ENCODE peak calls at places on chromosomes 16 and 17, in eight cellular contexts. N is stimulated activated CD4-positive, alpha-beta T cell treated with anti-CD3 and anti-CD28 coated beads, TNF-alpha, amount 100 ng/mL, for 24 hours; O is fibroblast of gingiva; H is substantia nigra; V is NCI-H2171 treated with DMSO at 0.1 percent for 48 hours; G is amniotic epithelial cell; D is NCI-H446; Z is mesenchymal stem cell. F is an unnamed sample.

GRCh38 chr17:333626-334396 is 18.8 kb downstream of the RPH3AL start:
- DNase-seq in N (no peak), O (no peak), H (peak), V (no peak), G (peak), D (no peak), Z (peak), F (peak)

GRCh38 chr17:41972571-41973411 is 6.2 kb downstream of the CNP start:
- DNase-seq in N (no peak), O (no peak), H (no peak), V (peak), G (no peak), D (no peak), Z (no peak), F (peak)

GRCh38 chr17:76617838-76618237 is 25.7 kb downstream of the ST6GALNAC1 start:
- DNase-seq in N (no peak), O (no peak), H (no peak), V (no peak), G (no peak), D (no peak), Z (no peak), F (no peak)

GRCh38 chr17:30393491-30393890 is 14.8 kb downstream of the CPD start:
- DNase-seq in N (no peak), O (no peak), H (no peak), V (peak), G (no peak), D (no peak), Z (peak), F (no peak)

GRCh38 chr16:50547340-50547865 is 793 bp upstream of the NKD1 start:
- DNase-seq in N (peak), O (no peak), H (no peak), V (peak), G (peak), D (no peak), Z (no peak), F (peak)

GRCh38 chr17:45867702-45868101 is 23.0 kb downstream of the SPPL2C start:
- DNase-seq in N (no peak), O (no peak), H (peak), V (no peak), G (no peak), D (no peak), Z (no peak), F (no peak)

GRCh38 chr17:72117748-72118587 is 2.9 kb upstream of the SOX9 start:
- DNase-seq in N (no peak), O (no peak), H (no peak), V (no peak), G (no peak), D (no peak), Z (peak), F (no peak)

GRCh38 chr17:78671607-78672404 is 94.6 kb upstream of the DNAH17 start:
- DNase-seq in N (no peak), O (no peak), H (no peak), V (no peak), G (peak), D (no peak), Z (peak), F (no peak)

GRCh38 chr17:73316919-73317505 is 5.2 kb upstream of the CDC42EP4 start:
- DNase-seq in N (no peak), O (peak), H (no peak), V (peak), G (no peak), D (no peak), Z (no peak), F (no peak)

GRCh38 chr16:12436201-12436657 is 367.5 kb downstream of the CPPED1 start:
- DNase-seq in N (no peak), O (no peak), H (no peak), V (peak), G (no peak), D (no peak), Z (no peak), F (no peak)

GRCh38 chr17:42122371-42123303 is at the start of gene HSPB9:
- DNase-seq in N (no peak), O (no peak), H (no peak), V (peak), G (no peak), D (no peak), Z (no peak), F (no peak)

GRCh38 chr16:555528-556478 is 4.4 kb upstream of the PRR35 start:
- DNase-seq in N (no peak), O (no peak), H (no peak), V (no peak), G (no peak), D (no peak), Z (no peak), F (no peak)

GRCh38 chr17:59332890-59333377 is 1.5 kb downstream of the YPEL2 start:
- DNase-seq in N (no peak), O (peak), H (peak), V (no peak), G (peak), D (no peak), Z (peak), F (no peak)

GRCh38 chr16:278863-279366 is 1.5 kb upstream of the ARHGDIG start:
- DNase-seq in N (peak), O (no peak), H (no peak), V (peak), G (peak), D (peak), Z (peak), F (peak)

GRCh38 chr17:63222655-63223054 is 223.5 kb downstream of the CYB561 start:
- DNase-seq in N (peak), O (no peak), H (no peak), V (no peak), G (peak), D (no peak), Z (peak), F (no peak)